ENCODE peak calls at places on chromosome 13, in nine cellular contexts. L, D, W, H, M, I, F, J and V are unnamed samples.

GRCh38 chr13:25249001-25249543 is 38.2 kb downstream of the MTMR6 start:
- DNase-seq in J (no peak), H (no peak), W (no peak), I (peak; percentile 7), D (no peak), M (peak; percentile 57), L (peak; percentile 24), F (no peak), V (no peak)

GRCh38 chr13:94464771-94465170 is 14.7 kb downstream of the DCT start:
- DNase-seq in I (no peak), W (no peak), F (no peak), M (no peak), J (no peak), L (no peak), H (no peak), D (no peak), V (peak; percentile 22)

GRCh38 chr13:46609052-46609451 is 56.1 kb downstream of the LRCH1 start:
- DNase-seq in I (no peak), F (no peak), W (no peak), L (no peak), D (no peak), H (no peak), M (no peak), J (no peak), V (no peak)

GRCh38 chr13:86282450-86282849 is 483.2 kb upstream of the SLITRK6 start:
- DNase-seq in M (peak; percentile 50), I (no peak), H (no peak), J (no peak), L (no peak), W (no peak), F (no peak), D (no peak), V (no peak)

GRCh38 chr13:114211446-114211845 is 23.3 kb upstream of the CDC16 start:
- DNase-seq in F (no peak), D (no peak), W (no peak), M (no peak), I (no peak), L (no peak), H (no peak), J (no peak), V (no peak)

GRCh38 chr13:99495478-99496321 is 5.6 kb upstream of the TM9SF2 start:
- DNase-seq in W (no peak), J (no peak), M (peak; percentile 11), F (no peak), H (no peak), D (no peak), L (no peak), I (no peak), V (no peak)

GRCh38 chr13:34224877-34225276 is 406.9 kb downstream of the RFC3 start:
- DNase-seq in M (no peak), J (no peak), W (no peak), H (no peak), I (no peak), F (no peak), L (no peak), D (no peak), V (no peak)

GRCh38 chr13:51816604-51817254 is 12.8 kb upstream of the DHRS12 start:
- DNase-seq in L (no peak), F (no peak), W (no peak), H (no peak), I (no peak), D (no peak), J (no peak), M (no peak), V (no peak)

GRCh38 chr13:97660488-97661086 is 226.6 kb downstream of the RAP2A start:
- DNase-seq in H (no peak), F (no peak), J (no peak), W (no peak), D (no peak), I (no peak), M (no peak), L (no peak), V (no peak)

GRCh38 chr13:66348745-66349720 is 881.1 kb downstream of the PCDH9 start:
- DNase-seq in I (peak; percentile 80), J (no peak), M (no peak), L (peak; percentile 7), H (no peak), F (no peak), D (no peak), W (no peak), V (no peak)

GRCh38 chr13:96817336-96817941 is 176.8 kb downstream of the OXGR1 start:
- DNase-seq in F (no peak), W (no peak), M (peak; percentile 23), J (no peak), H (no peak), D (no peak), I (peak; percentile 44), L (no peak), V (no peak)

GRCh38 chr13:55087085-55087484 is 2053.6 kb upstream of the PRR20A start:
- DNase-seq in D (no peak), M (no peak), H (no peak), I (no peak), J (no peak), L (no peak), F (no peak), W (no peak), V (no peak)